ENCODE peak calls at places on chromosomes 13 and 19, in nine cellular contexts. One of them, this sample, is unnamed.
A peak's percentile ranks its signal among the peaks of the same experiment; 100 is the strongest.

GRCh38 chr19:45715139-45715538 is 15.6 kb downstream of the FBXO46 start:
- DNase-seq in K562: no peak
- DNase-seq in SK-N-SH: no peak
- DNase-seq in HCT116: no peak
- DNase-seq in A549: no peak
- DNase-seq in H1: no peak
- DNase-seq in GM12878: no peak
- DNase-seq in HepG2: no peak
- DNase-seq in endothelial cell of umbilical vein: no peak
- DNase-seq in this sample: no peak

GRCh38 chr13:78732445-78733017 is 73.6 kb upstream of the OBI1 start:
- DNase-seq in K562: no peak
- DNase-seq in SK-N-SH: no peak
- DNase-seq in HCT116: no peak
- DNase-seq in A549: no peak
- DNase-seq in H1: no peak
- DNase-seq in GM12878: no peak
- DNase-seq in HepG2: no peak
- DNase-seq in endothelial cell of umbilical vein: no peak
- DNase-seq in this sample: no peak

GRCh38 chr19:30870861-30871260 is 478.4 kb downstream of the TSHZ3 start:
- DNase-seq in K562: peak; percentile 7
- DNase-seq in SK-N-SH: peak; percentile 39
- DNase-seq in HCT116: no peak
- DNase-seq in A549: no peak
- DNase-seq in H1: no peak
- DNase-seq in GM12878: no peak
- DNase-seq in HepG2: no peak
- DNase-seq in endothelial cell of umbilical vein: no peak
- DNase-seq in this sample: no peak

GRCh38 chr13:36801035-36801434 is 18.0 kb upstream of the RFXAP start:
- DNase-seq in K562: no peak
- DNase-seq in SK-N-SH: no peak
- DNase-seq in HCT116: no peak
- DNase-seq in A549: no peak
- DNase-seq in H1: no peak
- DNase-seq in GM12878: no peak
- DNase-seq in HepG2: no peak
- DNase-seq in endothelial cell of umbilical vein: no peak
- DNase-seq in this sample: no peak

GRCh38 chr19:810077-810855 is 11.5 kb downstream of the PLPPR3 start:
- DNase-seq in K562: no peak
- DNase-seq in SK-N-SH: no peak
- DNase-seq in HCT116: no peak
- DNase-seq in A549: no peak
- DNase-seq in H1: no peak
- DNase-seq in GM12878: no peak
- DNase-seq in HepG2: no peak
- DNase-seq in endothelial cell of umbilical vein: no peak
- DNase-seq in this sample: peak; percentile 43

GRCh38 chr13:24854311-24854710 is 90.3 kb downstream of the RNF17 start:
- DNase-seq in K562: no peak
- DNase-seq in SK-N-SH: no peak
- DNase-seq in HCT116: no peak
- DNase-seq in A549: no peak
- DNase-seq in H1: no peak
- DNase-seq in GM12878: no peak
- DNase-seq in HepG2: no peak
- DNase-seq in endothelial cell of umbilical vein: no peak
- DNase-seq in this sample: peak; percentile 16

GRCh38 chr19:46886546-46887239 is 25.9 kb downstream of the ARHGAP35 start:
- DNase-seq in K562: no peak
- DNase-seq in SK-N-SH: no peak
- DNase-seq in HCT116: no peak
- DNase-seq in A549: no peak
- DNase-seq in H1: no peak
- DNase-seq in GM12878: no peak
- DNase-seq in HepG2: no peak
- DNase-seq in endothelial cell of umbilical vein: no peak
- DNase-seq in this sample: no peak

GRCh38 chr19:16645140-16645539 is 14.8 kb downstream of the SMIM7 start:
- DNase-seq in K562: no peak
- DNase-seq in SK-N-SH: no peak
- DNase-seq in HCT116: no peak
- DNase-seq in A549: no peak
- DNase-seq in H1: no peak
- DNase-seq in GM12878: no peak
- DNase-seq in HepG2: no peak
- DNase-seq in endothelial cell of umbilical vein: no peak
- DNase-seq in this sample: no peak

GRCh38 chr13:47794963-47795362 is 206.1 kb downstream of the SUCLA2 start:
- DNase-seq in K562: peak; percentile 2
- DNase-seq in SK-N-SH: peak; percentile 26
- DNase-seq in HCT116: peak; percentile 18
- DNase-seq in A549: peak; percentile 4
- DNase-seq in H1: no peak
- DNase-seq in GM12878: no peak
- DNase-seq in HepG2: peak; percentile 7
- DNase-seq in endothelial cell of umbilical vein: no peak
- DNase-seq in this sample: peak; percentile 35

GRCh38 chr19:18442941-18443340 is 5.0 kb upstream of the ISYNA1 start:
- DNase-seq in K562: no peak
- DNase-seq in SK-N-SH: no peak
- DNase-seq in HCT116: no peak
- DNase-seq in A549: no peak
- DNase-seq in H1: no peak
- DNase-seq in GM12878: no peak
- DNase-seq in HepG2: no peak
- DNase-seq in endothelial cell of umbilical vein: no peak
- DNase-seq in this sample: no peak

GRCh38 chr13:29402168-29402621 is 193.3 kb downstream of the SLC7A1 start:
- DNase-seq in K562: peak; percentile 20
- DNase-seq in SK-N-SH: no peak
- DNase-seq in HCT116: no peak
- DNase-seq in A549: no peak
- DNase-seq in H1: no peak
- DNase-seq in GM12878: no peak
- DNase-seq in HepG2: no peak
- DNase-seq in endothelial cell of umbilical vein: no peak
- DNase-seq in this sample: no peak

GRCh38 chr19:17778621-17779280 is 16.2 kb upstream of the B3GNT3 start:
- DNase-seq in K562: no peak
- DNase-seq in SK-N-SH: no peak
- DNase-seq in HCT116: no peak
- DNase-seq in A549: no peak
- DNase-seq in H1: no peak
- DNase-seq in GM12878: no peak
- DNase-seq in HepG2: no peak
- DNase-seq in endothelial cell of umbilical vein: no peak
- DNase-seq in this sample: no peak

GRCh38 chr19:43773725-43774102 is 7.1 kb downstream of the KCNN4 start:
- DNase-seq in K562: peak; percentile 91
- DNase-seq in SK-N-SH: no peak
- DNase-seq in HCT116: no peak
- DNase-seq in A549: no peak
- DNase-seq in H1: no peak
- DNase-seq in GM12878: no peak
- DNase-seq in HepG2: no peak
- DNase-seq in endothelial cell of umbilical vein: no peak
- DNase-seq in this sample: no peak

GRCh38 chr19:18208098-18208951 is 4.5 kb upstream of the RAB3A start:
- DNase-seq in K562: peak; percentile 71
- DNase-seq in SK-N-SH: peak; percentile 88
- DNase-seq in HCT116: no peak
- DNase-seq in A549: no peak
- DNase-seq in H1: no peak
- DNase-seq in GM12878: no peak
- DNase-seq in HepG2: no peak
- DNase-seq in endothelial cell of umbilical vein: peak; percentile 29
- DNase-seq in this sample: peak; percentile 51

GRCh38 chr13:111153279-111153976 is 38.3 kb downstream of the ARHGEF7 start:
- DNase-seq in K562: peak; percentile 90
- DNase-seq in SK-N-SH: peak; percentile 98
- DNase-seq in HCT116: peak; percentile 75
- DNase-seq in A549: peak; percentile 75
- DNase-seq in H1: peak; percentile 60
- DNase-seq in GM12878: no peak
- DNase-seq in HepG2: peak; percentile 88
- DNase-seq in endothelial cell of umbilical vein: peak; percentile 96
- DNase-seq in this sample: peak; percentile 96
- TF ChIP-seq CTCF in K562: peak; percentile 54
- TF ChIP-seq CTCF in SK-N-SH: peak; percentile 34
- TF ChIP-seq CTCF in HCT116: no peak
- TF ChIP-seq CTCF in A549: no peak
- TF ChIP-seq CTCF in H1: peak; percentile 42
- TF ChIP-seq CTCF in GM12878: peak; percentile 20
- TF ChIP-seq CTCF in HepG2: peak; percentile 66
- TF ChIP-seq CTCF in endothelial cell of umbilical vein: peak; percentile 31
- TF ChIP-seq CTCF in this sample: peak; percentile 23

GRCh38 chr19:51694318-51695085 is 1.4 kb downstream of the SPACA6 start:
- DNase-seq in K562: no peak
- DNase-seq in SK-N-SH: peak; percentile 2
- DNase-seq in HCT116: no peak
- DNase-seq in A549: no peak
- DNase-seq in H1: no peak
- DNase-seq in GM12878: no peak
- DNase-seq in HepG2: no peak
- DNase-seq in endothelial cell of umbilical vein: no peak
- DNase-seq in this sample: no peak

GRCh38 chr19:51692065-51692915 is 840 bp upstream of the SPACA6 start:
- DNase-seq in K562: peak; percentile 35
- DNase-seq in SK-N-SH: peak; percentile 24
- DNase-seq in HCT116: no peak
- DNase-seq in A549: no peak
- DNase-seq in H1: no peak
- DNase-seq in GM12878: no peak
- DNase-seq in HepG2: no peak
- DNase-seq in endothelial cell of umbilical vein: no peak
- DNase-seq in this sample: no peak

GRCh38 chr19:51693819-51694218 is 689 bp downstream of the SPACA6 start:
- DNase-seq in K562: no peak
- DNase-seq in SK-N-SH: no peak
- DNase-seq in HCT116: no peak
- DNase-seq in A549: no peak
- DNase-seq in H1: no peak
- DNase-seq in GM12878: no peak
- DNase-seq in HepG2: no peak
- DNase-seq in endothelial cell of umbilical vein: no peak
- DNase-seq in this sample: no peak

GRCh38 chr19:51695088-51695487 is 2.0 kb downstream of the SPACA6 start:
- DNase-seq in K562: no peak
- DNase-seq in SK-N-SH: peak; percentile 1
- DNase-seq in HCT116: no peak
- DNase-seq in A549: no peak
- DNase-seq in H1: no peak
- DNase-seq in GM12878: no peak
- DNase-seq in HepG2: no peak
- DNase-seq in endothelial cell of umbilical vein: no peak
- DNase-seq in this sample: no peak

GRCh38 chr19:51693246-51693645 is at the start of gene SPACA6:
- DNase-seq in K562: no peak
- DNase-seq in SK-N-SH: peak; percentile 3
- DNase-seq in HCT116: no peak
- DNase-seq in A549: no peak
- DNase-seq in H1: no peak
- DNase-seq in GM12878: no peak
- DNase-seq in HepG2: no peak
- DNase-seq in endothelial cell of umbilical vein: no peak
- DNase-seq in this sample: no peak
- H3K4me3 ChIP-seq in K562: no peak within 1 kb of the TSS
- H3K4me3 ChIP-seq in SK-N-SH: peak within 1 kb of the TSS; percentile 98
- H3K4me3 ChIP-seq in HCT116: no peak within 1 kb of the TSS
- H3K4me3 ChIP-seq in A549: peak within 1 kb of the TSS; percentile 77
- H3K4me3 ChIP-seq in H1: no peak within 1 kb of the TSS
- H3K4me3 ChIP-seq in GM12878: no peak within 1 kb of the TSS
- H3K4me3 ChIP-seq in HepG2: no peak within 1 kb of the TSS
- H3K4me3 ChIP-seq in endothelial cell of umbilical vein: no peak within 1 kb of the TSS
- H3K4me3 ChIP-seq in this sample: no peak within 1 kb of the TSS

GRCh38 chr13:80363890-80364503 is 23.1 kb upstream of the SPRY2 start:
- DNase-seq in K562: peak; percentile 28
- DNase-seq in SK-N-SH: peak; percentile 56
- DNase-seq in HCT116: no peak
- DNase-seq in A549: no peak
- DNase-seq in H1: no peak
- DNase-seq in GM12878: no peak
- DNase-seq in HepG2: peak; percentile 18
- DNase-seq in endothelial cell of umbilical vein: peak; percentile 46
- DNase-seq in this sample: peak; percentile 46

GRCh38 chr13:80360298-80360827 is 19.4 kb upstream of the SPRY2 start:
- DNase-seq in K562: no peak
- DNase-seq in SK-N-SH: no peak
- DNase-seq in HCT116: no peak
- DNase-seq in A549: no peak
- DNase-seq in H1: no peak
- DNase-seq in GM12878: no peak
- DNase-seq in HepG2: no peak
- DNase-seq in endothelial cell of umbilical vein: no peak
- DNase-seq in this sample: peak; percentile 16

GRCh38 chr13:80361298-80361697 is 20.4 kb upstream of the SPRY2 start:
- DNase-seq in K562: no peak
- DNase-seq in SK-N-SH: no peak
- DNase-seq in HCT116: no peak
- DNase-seq in A549: no peak
- DNase-seq in H1: no peak
- DNase-seq in GM12878: no peak
- DNase-seq in HepG2: no peak
- DNase-seq in endothelial cell of umbilical vein: no peak
- DNase-seq in this sample: no peak

GRCh38 chr13:80362488-80362887 is 21.6 kb upstream of the SPRY2 start:
- DNase-seq in K562: no peak
- DNase-seq in SK-N-SH: no peak
- DNase-seq in HCT116: no peak
- DNase-seq in A549: no peak
- DNase-seq in H1: no peak
- DNase-seq in GM12878: no peak
- DNase-seq in HepG2: peak; percentile 50
- DNase-seq in endothelial cell of umbilical vein: no peak
- DNase-seq in this sample: no peak

GRCh38 chr13:80361883-80362327 is 21.0 kb upstream of the SPRY2 start:
- DNase-seq in K562: peak; percentile 75
- DNase-seq in SK-N-SH: no peak
- DNase-seq in HCT116: no peak
- DNase-seq in A549: no peak
- DNase-seq in H1: no peak
- DNase-seq in GM12878: no peak
- DNase-seq in HepG2: peak; percentile 87
- DNase-seq in endothelial cell of umbilical vein: peak; percentile 22
- DNase-seq in this sample: peak; percentile 71
- TF ChIP-seq MAX in K562: no peak
- TF ChIP-seq MAX in SK-N-SH: no peak
- TF ChIP-seq MAX in HCT116: no peak
- TF ChIP-seq MAX in A549: no peak
- TF ChIP-seq MAX in H1: no peak
- TF ChIP-seq MAX in GM12878: no peak
- TF ChIP-seq MAX in HepG2: peak; percentile 16
- TF ChIP-seq MAX in endothelial cell of umbilical vein: no peak
- TF ChIP-seq MAX in this sample: no peak

DNA sequence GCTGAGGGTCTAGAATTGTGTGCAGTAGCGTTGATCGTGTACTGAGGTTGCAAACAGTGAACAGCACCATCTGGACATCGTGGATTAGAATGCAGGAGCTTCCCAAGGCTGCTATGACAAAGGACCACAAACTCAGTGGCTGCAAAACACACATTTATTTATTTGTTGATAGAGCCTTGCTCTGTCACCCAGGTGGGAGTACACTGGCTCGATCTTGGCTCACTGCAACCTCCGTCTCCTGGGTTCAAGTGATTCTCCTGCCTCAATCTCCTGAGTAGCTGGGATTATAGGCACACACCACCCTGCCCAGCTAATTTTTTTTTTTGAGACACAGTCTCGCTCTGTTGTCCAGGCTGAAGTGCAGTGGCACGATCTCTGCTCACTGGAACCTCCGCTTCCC is 2.3 kb upstream of the UHRF1 start:
- DNase-seq in K562: peak; percentile 12
- DNase-seq in SK-N-SH: no peak
- DNase-seq in HCT116: no peak
- DNase-seq in A549: no peak
- DNase-seq in H1: no peak
- DNase-seq in GM12878: no peak
- DNase-seq in HepG2: no peak
- DNase-seq in endothelial cell of umbilical vein: no peak
- DNase-seq in this sample: no peak
- TF ChIP-seq CTCF in K562: no peak
- TF ChIP-seq CTCF in SK-N-SH: no peak
- TF ChIP-seq CTCF in HCT116: no peak
- TF ChIP-seq CTCF in A549: no peak
- TF ChIP-seq CTCF in H1: no peak
- TF ChIP-seq CTCF in GM12878: no peak
- TF ChIP-seq CTCF in HepG2: peak; percentile 46
- TF ChIP-seq CTCF in endothelial cell of umbilical vein: no peak
- TF ChIP-seq CTCF in this sample: no peak

This sample was measured in NB4.